ENCODE peak calls at places on chromosomes 6 and 20, in four cellular contexts. U is GM10248; E is NCI-H1694 treated with DMSO at 0.1 percent for 48 hours; R is CD8-positive, alpha-beta T cell. I is an unnamed sample.

GRCh38 chr20:23601715-23602114 is 4.0 kb downstream of the CST9 start:
- DNase-seq in U (no peak), E (no peak), R (no peak), I (no peak)

GRCh38 chr20:17969884-17970409 is 1.1 kb downstream of the MGME1 start:
- DNase-seq in U (peak), E (no peak), R (no peak), I (peak)

GRCh38 chr6:52503853-52504777 is 72.7 kb downstream of the TRAM2 start:
- DNase-seq in U (no peak), E (no peak), R (no peak), I (peak)

GRCh38 chr20:56802805-56803204 is 173.7 kb downstream of the TFAP2C start:
- DNase-seq in U (no peak), E (no peak), R (no peak), I (no peak)

GRCh38 chr6:44561832-44562496 is 174.5 kb downstream of the CDC5L start:
- DNase-seq in U (no peak), E (no peak), R (no peak), I (no peak)

GRCh38 chr6:71419217-71419953 is 130.8 kb downstream of the OGFRL1 start:
- DNase-seq in U (no peak), E (no peak), R (no peak), I (no peak)

GRCh38 chr6:152534541-152534940 is 102.6 kb downstream of the SYNE1 start:
- DNase-seq in U (no peak), E (no peak), R (no peak), I (no peak)

GRCh38 chr6:105310371-105310770 is 92.5 kb downstream of the PREP start:
- DNase-seq in U (no peak), E (no peak), R (no peak), I (no peak)

GRCh38 chr6:29806387-29806786 is 21.2 kb upstream of the HLA-G start:
- DNase-seq in U (no peak), E (no peak), R (no peak), I (no peak)

GRCh38 chr20:21529863-21530262 is 16.0 kb upstream of the NKX2-2 start:
- DNase-seq in U (peak), E (no peak), R (no peak), I (peak)

GRCh38 chr6:141472123-141472522 is 660.6 kb upstream of the GJE1 start:
- DNase-seq in U (no peak), E (no peak), R (no peak), I (no peak)

GRCh38 chr20:9989066-9989724 is 45.6 kb upstream of the ANKEF1 start:
- DNase-seq in U (no peak), E (no peak), R (no peak), I (no peak)

GRCh38 chr20:39855799-39856198 is 833.2 kb downstream of the MAFB start:
- DNase-seq in U (no peak), E (no peak), R (no peak), I (no peak)

GRCh38 chr20:61765081-61765870 is 300.4 kb downstream of the TAF4 start:
- DNase-seq in U (no peak), E (no peak), R (no peak), I (no peak)

GRCh38 chr6:4616311-4616710 is 159.9 kb upstream of the CDYL start:
- DNase-seq in U (no peak), E (no peak), R (no peak), I (no peak)

GRCh38 chr20:4244700-4245485 is 229.5 kb upstream of the RNF24 start:
- DNase-seq in U (no peak), E (no peak), R (no peak), I (no peak)

GRCh38 chr20:37503256-37503927 is 17.7 kb upstream of the NNAT start:
- DNase-seq in U (no peak), E (no peak), R (no peak), I (no peak)

GRCh38 chr20:33444797-33445560 is 1.4 kb upstream of the SNTA1 start:
- DNase-seq in U (no peak), E (peak), R (no peak), I (no peak)

GRCh38 chr6:155075938-155076337 is 80.8 kb downstream of the TIAM2 start:
- DNase-seq in U (no peak), E (no peak), R (no peak), I (no peak)

GRCh38 chr6:11701568-11701967 is 77.0 kb downstream of the ADTRP start:
- DNase-seq in U (no peak), E (no peak), R (no peak), I (no peak)